ENCODE peak calls at places on chromosomes 1 and 21, in six cellular contexts. K is WERI-Rb-1, O is thoracic aorta, D is lung, G is fibroblast of villous mesenchyme, C is breast epithelium. V is an unnamed sample.
A peak's percentile ranks its signal among the peaks of the same experiment; 100 is the strongest.

GRCh38 chr1:59342801-59343575 is 46.1 kb downstream of the FGGY start:
- DNase-seq in K (no peak), O (no peak), D (no peak), G (no peak), C (no peak), V (no peak)

GRCh38 chr21:27799861-27800260 is 833.0 kb upstream of the ADAMTS5 start:
- DNase-seq in K (no peak), O (no peak), D (no peak), G (peak; percentile 22), C (no peak), V (no peak)

GRCh38 chr1:20486457-20487235 is 636 bp upstream of the CAMK2N1 start:
- DNase-seq in K (peak; percentile 64), O (no peak), D (no peak), G (peak; percentile 75), C (peak; percentile 86), V (no peak)

GRCh38 chr1:178932966-178933603 is 62.2 kb upstream of the ANGPTL1 start:
- DNase-seq in K (no peak), O (no peak), D (no peak), G (peak; percentile 81), C (no peak), V (no peak)

GRCh38 chr1:192830596-192831241 is 21.9 kb downstream of the RGS2 start:
- DNase-seq in K (no peak), O (no peak), D (no peak), G (no peak), C (no peak), V (no peak)

GRCh38 chr1:182889997-182890396 is 50.9 kb downstream of the DHX9 start:
- DNase-seq in K (no peak), O (no peak), D (no peak), G (no peak), C (no peak), V (peak; percentile 20)

GRCh38 chr1:46183926-46184557 is 7.8 kb upstream of the P3R3URF start:
- DNase-seq in K (no peak), O (no peak), D (no peak), G (no peak), C (no peak), V (peak; percentile 70)

GRCh38 chr1:232844791-232845190 is 39.6 kb downstream of the MAP10 start:
- DNase-seq in K (no peak), O (no peak), D (no peak), G (no peak), C (no peak), V (peak; percentile 23)

GRCh38 chr21:17512245-17513213 is at the start of gene CXADR:
- DNase-seq in K (peak; percentile 92), O (no peak), D (peak; percentile 86), G (peak; percentile 48), C (peak; percentile 76), V (peak; percentile 72)

GRCh38 chr1:147840909-147841308 is 61.7 kb upstream of the GJA8 start:
- DNase-seq in K (peak; percentile 75), O (no peak), D (no peak), G (peak; percentile 9), C (no peak), V (peak; percentile 20)

GRCh38 chr1:33338495-33339211 is 17.8 kb upstream of the A3GALT2 start:
- DNase-seq in K (peak; percentile 93), O (no peak), D (peak; percentile 78), G (peak; percentile 99), C (no peak), V (no peak)

GRCh38 chr21:44761011-44761729 is 40.5 kb downstream of the UBE2G2 start:
- DNase-seq in K (peak; percentile 75), O (no peak), D (no peak), G (no peak), C (no peak), V (peak; percentile 14)

DNA sequence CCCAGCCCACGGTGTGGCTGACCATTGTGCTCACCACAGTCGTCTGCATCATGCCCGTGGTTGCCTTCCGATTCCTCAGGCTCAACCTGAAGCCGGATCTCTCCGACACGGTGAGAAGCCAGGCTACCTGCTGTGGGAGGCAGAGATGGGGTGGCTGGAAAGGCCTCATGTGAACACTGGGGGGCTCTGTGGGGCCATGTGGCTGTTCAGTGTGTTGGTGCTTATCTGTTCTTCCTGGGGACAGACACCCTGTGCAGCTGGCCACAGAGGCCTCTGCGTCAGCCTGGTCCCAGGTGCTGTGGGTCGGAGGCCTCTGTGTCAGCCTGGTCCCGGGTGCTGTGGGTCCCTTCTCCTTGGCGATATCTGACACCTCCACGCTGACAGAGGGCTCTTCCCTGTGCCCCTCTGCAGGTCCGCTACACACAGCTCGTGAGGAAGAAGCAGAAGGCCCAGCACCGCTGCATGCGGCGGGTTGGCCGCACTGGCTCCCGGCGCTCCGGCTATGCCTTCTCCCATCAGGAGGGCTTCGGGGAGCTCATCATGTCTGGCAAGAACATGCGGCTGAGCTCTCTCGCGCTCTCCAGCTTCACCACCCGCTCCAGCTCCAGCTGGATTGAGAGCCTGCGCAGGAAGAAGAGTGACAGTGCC is 23.2 kb downstream of the ATP8B2 start:
- DNase-seq in K (no peak), O (no peak), D (no peak), G (no peak), C (no peak), V (no peak)
- TF ChIP-seq CTCF in K (peak; percentile 26), O (no peak), D (no peak), G (no peak), C (no peak), V (no peak)

DNA sequence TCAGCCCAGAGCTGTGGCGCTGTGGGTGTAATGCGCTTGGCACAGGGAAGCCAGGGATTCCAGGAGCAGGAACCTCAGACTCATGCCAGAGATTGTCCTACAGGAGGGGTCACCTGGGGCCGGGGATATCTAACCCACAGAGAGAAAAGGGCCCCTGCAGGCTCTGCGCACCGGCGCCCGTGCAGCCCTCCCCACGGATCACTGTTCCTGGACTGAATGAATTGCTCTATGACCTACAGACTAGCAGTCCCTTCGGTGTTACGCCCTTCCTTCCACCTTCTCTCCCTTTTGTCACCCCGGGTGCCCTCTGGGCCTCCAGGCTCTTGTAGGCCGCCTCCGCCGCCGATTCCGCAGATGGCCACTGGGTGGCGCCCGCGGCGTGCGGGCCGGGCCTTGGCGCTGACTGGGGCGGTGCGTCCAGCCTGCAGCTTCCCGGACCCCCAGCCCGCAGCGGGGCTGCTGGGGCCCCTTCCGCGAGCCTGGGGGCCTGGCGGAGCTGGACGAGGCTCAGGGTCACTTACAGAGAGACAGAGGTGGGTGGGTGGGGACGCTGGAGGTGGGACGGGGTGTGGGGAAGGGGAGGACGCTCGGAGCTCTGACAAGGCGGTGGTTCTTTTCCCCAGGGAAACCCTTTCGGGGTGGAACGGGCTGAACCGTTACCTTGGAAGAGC is 101.3 kb downstream of the IER5 start:
- DNase-seq in K (peak; percentile 49), O (no peak), D (peak; percentile 47), G (peak; percentile 43), C (no peak), V (peak; percentile 70)
- H3K4me3 ChIP-seq in K (peak overlapping the region; percentile 22), O (peak overlapping the region; percentile 60), D (no peak overlapping the region), G (peak overlapping the region; percentile 44), C (no peak overlapping the region), V (no peak overlapping the region)

GRCh38 chr1:218363141-218363540 is 18.0 kb downstream of the TGFB2 start:
- DNase-seq in K (no peak), O (no peak), D (no peak), G (no peak), C (no peak), V (no peak)

GRCh38 chr1:218357893-218358232 is 12.7 kb downstream of the TGFB2 start:
- DNase-seq in K (no peak), O (no peak), D (no peak), G (no peak), C (no peak), V (no peak)

GRCh38 chr1:218362418-218363076 is 17.4 kb downstream of the TGFB2 start:
- DNase-seq in K (no peak), O (no peak), D (no peak), G (no peak), C (no peak), V (no peak)

GRCh38 chr1:218364028-218364710 is 19.0 kb downstream of the TGFB2 start:
- DNase-seq in K (no peak), O (no peak), D (no peak), G (no peak), C (no peak), V (no peak)

GRCh38 chr1:218361298-218362065 is 16.3 kb downstream of the TGFB2 start:
- DNase-seq in K (peak; percentile 78), O (no peak), D (no peak), G (peak; percentile 84), C (no peak), V (no peak)
- TF ChIP-seq CTCF in K (peak; percentile 77), O (no peak), D (peak; percentile 15), G (peak; percentile 73), C (no peak), V (peak; percentile 9)

GRCh38 chr1:151346082-151346768 is 827 bp downstream of the RFX5 start:
- DNase-seq in K (no peak), O (no peak), D (no peak), G (peak; percentile 12), C (no peak), V (peak; percentile 51)

GRCh38 chr1:151346769-151347522 is at the start of gene RFX5:
- DNase-seq in K (peak; percentile 100), O (peak; percentile 92), D (peak; percentile 96), G (peak; percentile 99), C (peak; percentile 91), V (peak; percentile 100)

GRCh38 chr1:151343587-151343986 is 3.5 kb downstream of the RFX5 start:
- DNase-seq in K (no peak), O (no peak), D (no peak), G (no peak), C (no peak), V (no peak)

GRCh38 chr1:151352001-151352718 is 5.1 kb upstream of the RFX5 start:
- DNase-seq in K (no peak), O (no peak), D (peak; percentile 49), G (peak; percentile 13), C (no peak), V (no peak)

DNA sequence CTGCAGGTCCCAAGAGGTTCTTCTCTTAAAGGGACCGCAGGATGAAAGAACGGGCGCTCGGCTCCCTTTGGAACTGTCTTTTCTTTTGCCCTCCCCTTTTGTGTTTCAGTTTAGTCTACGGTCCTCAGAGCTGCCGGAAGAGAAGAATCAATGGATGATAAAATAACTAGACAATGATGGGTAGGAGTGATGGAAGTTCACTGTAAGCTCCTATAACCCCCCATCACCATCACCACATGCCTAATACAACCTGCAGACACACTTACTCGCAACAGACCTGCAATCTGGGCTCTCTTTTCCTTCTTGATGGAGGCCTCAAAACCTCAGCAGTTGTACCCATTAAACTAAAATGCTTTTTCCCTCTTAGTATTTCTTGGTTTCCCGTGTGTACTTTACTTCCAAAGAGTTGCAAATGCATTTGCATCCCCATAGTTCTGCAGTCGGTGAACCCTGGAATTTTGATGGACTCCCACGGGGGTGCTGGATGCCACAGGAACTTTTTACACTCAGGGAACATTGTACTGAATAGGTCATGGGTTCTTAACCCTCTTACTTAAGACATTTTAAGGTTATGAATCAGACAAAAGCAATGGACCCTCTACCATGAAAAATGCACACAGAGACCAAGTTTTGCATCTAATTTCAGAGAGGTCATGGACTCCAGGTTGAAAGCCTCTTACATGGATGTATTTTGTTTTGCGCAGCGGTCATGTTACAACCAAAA is 633 bp upstream of the RFX5 start:
- DNase-seq in K (no peak), O (no peak), D (no peak), G (peak; percentile 14), C (no peak), V (no peak)
- H3K4me3 ChIP-seq in K (peak overlapping the region; percentile 74), O (peak overlapping the region; percentile 84), D (peak overlapping the region; percentile 16), G (peak overlapping the region; percentile 94), C (peak overlapping the region; percentile 68), V (peak overlapping the region; percentile 56)

GRCh38 chr1:163535807-163536206 is 214.1 kb downstream of the NUF2 start:
- DNase-seq in K (no peak), O (no peak), D (no peak), G (peak; percentile 35), C (no peak), V (peak; percentile 3)
- TF ChIP-seq CTCF in K (peak; percentile 51), O (no peak), D (no peak), G (peak; percentile 48), C (no peak), V (no peak)

V was measured in GM12865.